ENCODE peak calls at places on chromosomes 4 and X, in five cellular contexts. G is endothelial cell, E is dorsolateral prefrontal cortex, K is BE2C, I is hepatocyte. W is an unnamed sample.

GRCh38 chr4:13384055-13384454 is 100.1 kb downstream of the RAB28 start:
- DNase-seq in K (no peak), E (peak), G (no peak), I (no peak), W (no peak)

GRCh38 chrX:16060252-16060651 is 63.1 kb upstream of the GRPR start:
- DNase-seq in I (peak), K (no peak), G (no peak), E (no peak), W (no peak)

GRCh38 chr4:79574741-79575451 is 166.9 kb upstream of the GK2 start:
- DNase-seq in K (no peak), I (no peak), G (no peak), E (no peak), W (peak)

GRCh38 chrX:140180585-140180984 is 215.3 kb upstream of the CXorf66 start:
- DNase-seq in I (no peak), K (no peak), E (no peak), G (no peak), W (no peak)

GRCh38 chr4:184899261-184900134 is 73.7 kb upstream of the ACSL1 start:
- DNase-seq in E (no peak), K (no peak), I (no peak), G (no peak), W (no peak)

GRCh38 chr4:6116696-6117285 is 83.6 kb downstream of the JAKMIP1 start:
- DNase-seq in I (no peak), E (no peak), G (no peak), K (no peak), W (no peak)

GRCh38 chrX:155028192-155028591 is 1.5 kb downstream of the FUNDC2 start:
- DNase-seq in E (no peak), I (no peak), G (no peak), K (no peak), W (no peak)

GRCh38 chr4:77146426-77147399 is 10.3 kb upstream of the CCNG2 start:
- DNase-seq in K (no peak), I (peak), G (no peak), E (no peak), W (no peak)

GRCh38 chr4:1566838-1567518 is 117.1 kb downstream of the FAM53A start:
- DNase-seq in K (no peak), I (no peak), G (no peak), E (no peak), W (no peak)

GRCh38 chr4:154593868-154594267 is 3.3 kb upstream of the FGA start:
- DNase-seq in I (no peak), E (no peak), K (no peak), G (no peak), W (no peak)

GRCh38 chr4:75698162-75698962 is 25.2 kb upstream of the G3BP2 start:
- DNase-seq in I (no peak), K (no peak), E (no peak), G (no peak), W (no peak)

GRCh38 chr4:118280501-118281218 is 72.1 kb downstream of the PRSS12 start:
- DNase-seq in K (peak), I (peak), E (no peak), G (peak), W (peak)

GRCh38 chrX:40279762-40280161 is 182.0 kb upstream of the BCOR start:
- DNase-seq in I (no peak), K (no peak), G (no peak), E (no peak), W (no peak)

GRCh38 chr4:186297013-186297645 is 31.1 kb downstream of the F11 start:
- DNase-seq in K (no peak), G (peak), E (no peak), I (peak), W (no peak)

GRCh38 chr4:94892051-94892450 is 134.3 kb downstream of the BMPR1B start:
- DNase-seq in G (no peak), I (no peak), E (no peak), K (peak), W (no peak)

GRCh38 chr4:135739354-135739753 is 1537.8 kb upstream of the PABPC4L start:
- DNase-seq in E (no peak), I (no peak), K (no peak), G (no peak), W (no peak)

GRCh38 chr4:100189820-100190642 is at the start of gene DDIT4L:
- DNase-seq in G (peak), K (peak), I (peak), E (peak), W (no peak)

GRCh38 chr4:101005659-101006058 is 341.7 kb downstream of the PPP3CA start:
- DNase-seq in G (no peak), I (no peak), K (no peak), E (no peak), W (no peak)

GRCh38 chrX:10516781-10517322 is 103.5 kb downstream of the MID1 start:
- DNase-seq in K (no peak), G (no peak), I (no peak), E (no peak), W (no peak)

GRCh38 chr4:7759221-7759620 is 180.4 kb downstream of the AFAP1 start:
- DNase-seq in G (no peak), K (no peak), E (no peak), I (no peak), W (no peak)

GRCh38 chr4:86853209-86853608 is 4.0 kb upstream of the SLC10A6 start:
- DNase-seq in G (no peak), E (no peak), K (no peak), I (no peak), W (no peak)

GRCh38 chr4:86857341-86858052 is 8.3 kb upstream of the SLC10A6 start:
- DNase-seq in E (no peak), I (no peak), G (no peak), K (no peak), W (no peak)

GRCh38 chr4:86856896-86857295 is 7.7 kb upstream of the SLC10A6 start:
- DNase-seq in I (no peak), K (no peak), E (no peak), G (no peak), W (no peak)

DNA sequence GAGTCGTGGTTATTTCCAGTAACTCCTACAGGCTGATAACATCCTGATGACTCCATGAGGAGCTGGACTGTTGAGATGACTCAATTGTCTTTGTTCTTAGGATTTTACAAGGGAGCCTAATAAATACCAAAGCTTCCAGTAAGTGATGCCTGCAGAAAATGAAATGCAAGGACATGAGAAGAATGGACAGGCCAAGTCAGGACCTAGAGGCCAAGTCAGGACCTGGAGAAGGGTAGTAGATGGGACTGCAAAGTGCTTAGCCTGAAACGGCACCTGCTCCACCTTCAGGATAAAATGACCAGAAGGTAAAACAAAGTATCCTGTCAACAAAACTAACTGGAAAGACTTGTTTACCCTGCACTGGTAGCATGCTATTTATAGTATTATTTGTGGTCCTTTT is 6.4 kb upstream of the SLC10A6 start:
- DNase-seq in I (peak), K (no peak), G (no peak), E (no peak), W (no peak)
- TF ChIP-seq CTCF in I (no peak), K (no peak), G (no peak), E (no peak), W (no peak)

GRCh38 chrX:74925210-74926088 is at the start of gene NEXMIF:
- DNase-seq in K (no peak), E (peak), G (peak), I (no peak), W (peak)
- TF ChIP-seq CTCF in K (peak), E (no peak), G (no peak), I (peak), W (no peak)

DNA sequence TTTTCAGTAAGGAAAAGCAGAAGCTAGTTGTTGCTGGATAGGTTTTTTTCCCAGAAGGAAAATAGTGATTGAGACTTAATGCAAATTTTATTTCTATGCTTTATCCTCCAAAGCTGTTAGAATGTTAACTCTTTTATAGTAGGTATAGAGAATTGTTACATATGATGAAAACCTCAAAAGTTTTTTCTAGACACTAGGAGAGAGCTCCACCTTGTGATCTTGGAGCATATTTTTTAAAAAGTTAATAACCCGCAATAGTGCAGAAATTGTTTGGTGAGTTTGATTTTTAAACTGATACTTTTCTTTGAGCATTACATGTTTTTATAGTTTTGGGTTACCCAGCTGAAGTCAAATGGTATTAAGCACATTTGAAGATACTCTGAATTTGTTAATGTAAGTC is 56.5 kb downstream of the STAG2 start:
- DNase-seq in G (no peak), E (no peak), I (no peak), K (no peak), W (no peak)
- TF ChIP-seq CTCF in G (no peak), E (no peak), I (peak), K (peak), W (no peak)

GRCh38 chr4:16225139-16225538 is 1.1 kb downstream of the TAPT1 start:
- DNase-seq in G (no peak), E (no peak), K (no peak), I (no peak), W (no peak)

GRCh38 chr4:16224669-16225068 is 1.6 kb downstream of the TAPT1 start:
- DNase-seq in G (no peak), I (no peak), K (no peak), E (no peak), W (no peak)

GRCh38 chr4:16225996-16226815 is at the start of gene TAPT1:
- DNase-seq in G (peak), E (peak), I (peak), K (peak), W (peak)

GRCh38 chr4:16226816-16227461 is 668 bp upstream of the TAPT1 start:
- DNase-seq in K (peak), E (peak), I (peak), G (peak), W (peak)

GRCh38 chr4:16225681-16225995 is 633 bp downstream of the TAPT1 start:
- DNase-seq in G (no peak), K (no peak), I (no peak), E (no peak), W (no peak)
- TF ChIP-seq CTCF in G (no peak), K (no peak), I (no peak), E (no peak), W (no peak)